ENCODE peak calls at places on chromosomes 5 and 9, in seven cellular contexts. S, F, M, B, A, J and D are unnamed samples.

GRCh38 chr9:93682155-93682968 is 106.0 kb downstream of the PHF2 start:
- DNase-seq in A (peak), J (peak), S (no peak), B (peak), M (no peak), F (peak), D (peak)

GRCh38 chr5:145787001-145787400 is 48.1 kb downstream of the PRELID2 start:
- DNase-seq in M (no peak), A (no peak), J (no peak), S (no peak), F (no peak), B (no peak), D (no peak)

GRCh38 chr5:135973323-135974018 is 18.7 kb upstream of the LECT2 start:
- DNase-seq in M (no peak), J (no peak), A (peak), F (no peak), S (no peak), B (no peak), D (peak)

GRCh38 chr5:150278046-150278760 is 11.4 kb downstream of the CAMK2A start:
- DNase-seq in J (no peak), M (no peak), A (no peak), S (no peak), F (no peak), B (no peak), D (no peak)

GRCh38 chr9:118563677-118564076 is 805.6 kb downstream of the BRINP1 start:
- DNase-seq in M (no peak), J (no peak), B (no peak), F (no peak), A (no peak), S (no peak), D (no peak)

GRCh38 chr5:35183243-35183955 is 46.9 kb downstream of the PRLR start:
- DNase-seq in B (peak), M (no peak), J (no peak), S (no peak), F (peak), A (peak), D (peak)

GRCh38 chr5:144162686-144163085 is 7.8 kb downstream of the YIPF5 start:
- DNase-seq in M (no peak), A (no peak), S (no peak), F (no peak), B (no peak), J (no peak), D (no peak)

GRCh38 chr5:27511061-27511460 is 472.7 kb upstream of the CDH9 start:
- DNase-seq in S (no peak), A (no peak), B (peak), J (no peak), M (no peak), F (no peak), D (no peak)

GRCh38 chr5:3659907-3660306 is 64.3 kb downstream of the IRX1 start:
- DNase-seq in J (no peak), M (no peak), F (no peak), A (no peak), S (no peak), B (peak), D (no peak)

GRCh38 chr5:14668247-14668646 is 3.7 kb downstream of the OTULIN start:
- DNase-seq in M (peak), A (no peak), B (no peak), S (no peak), J (no peak), F (no peak), D (no peak)

GRCh38 chr5:149822310-149822709 is 92.2 kb downstream of the PPARGC1B start:
- DNase-seq in A (no peak), J (no peak), S (no peak), B (no peak), M (no peak), F (no peak), D (no peak)

GRCh38 chr9:121780177-121780576 is 128.7 kb downstream of the DAB2IP start:
- DNase-seq in A (no peak), B (no peak), J (no peak), M (no peak), F (no peak), S (no peak), D (no peak)

GRCh38 chr9:120528327-120528726 is 51.6 kb downstream of the CDK5RAP2 start:
- DNase-seq in B (no peak), J (no peak), M (no peak), A (no peak), S (no peak), F (no peak), D (no peak)

GRCh38 chr5:146342882-146343865 is 4.5 kb downstream of the POU4F3 start:
- DNase-seq in B (no peak), M (no peak), J (no peak), A (no peak), S (no peak), F (no peak), D (no peak)

GRCh38 chr9:110140276-110140675 is 67.7 kb downstream of the C9orf152 start:
- DNase-seq in S (no peak), A (no peak), F (no peak), B (peak), J (no peak), M (no peak), D (no peak)

GRCh38 chr5:59328801-59329296 is 564.7 kb downstream of the PDE4D start:
- DNase-seq in S (no peak), B (peak), J (no peak), F (peak), A (peak), M (no peak), D (no peak)

GRCh38 chr5:180611140-180611850 is 20.0 kb upstream of the SCGB3A1 start:
- DNase-seq in B (no peak), A (no peak), S (no peak), J (no peak), M (no peak), F (no peak), D (no peak)

GRCh38 chr9:133784731-133785561 is 46.8 kb upstream of the SARDH start:
- DNase-seq in J (no peak), F (no peak), A (no peak), M (no peak), S (no peak), B (no peak), D (no peak)

GRCh38 chr5:100516285-100516684 is 18.9 kb upstream of the FAM174A start:
- DNase-seq in B (no peak), S (no peak), J (no peak), A (no peak), M (no peak), F (no peak), D (no peak)

GRCh38 chr9:112378441-112379176 is 1.3 kb upstream of the HSDL2 start:
- DNase-seq in S (no peak), M (no peak), A (no peak), J (no peak), F (peak), B (peak), D (no peak)